ENCODE peak calls at places on chromosome 21, in four cellular contexts. One of them, this sample, is unnamed.
A peak's percentile ranks its signal among the peaks of the same experiment; 100 is the strongest.

GRCh38 chr21:37560385-37560784 is 193.8 kb downstream of the DYRK1A start:
- DNase-seq in psoas muscle: no peak
- DNase-seq in HT1080: no peak
- DNase-seq in WTC11: no peak
- DNase-seq in this sample: no peak

GRCh38 chr21:21268885-21269284 is 270.7 kb downstream of the NCAM2 start:
- DNase-seq in HT1080: no peak
- DNase-seq in WTC11: no peak
- DNase-seq in psoas muscle: no peak
- DNase-seq in this sample: no peak

GRCh38 chr21:25560151-25560783 is 47.0 kb downstream of the MRPL39 start:
- DNase-seq in psoas muscle: no peak
- DNase-seq in WTC11: no peak
- DNase-seq in HT1080: no peak
- DNase-seq in this sample: no peak

GRCh38 chr21:38986460-38987395 is 181.0 kb downstream of the ETS2 start:
- DNase-seq in WTC11: no peak
- DNase-seq in HT1080: no peak
- DNase-seq in psoas muscle: no peak
- DNase-seq in this sample: no peak

GRCh38 chr21:41139275-41139674 is 28.7 kb upstream of the BACE2 start:
- DNase-seq in psoas muscle: no peak
- DNase-seq in HT1080: no peak
- DNase-seq in WTC11: no peak
- DNase-seq in this sample: no peak

GRCh38 chr21:45618846-45619485 is 24.6 kb upstream of the PCBP3 start:
- DNase-seq in HT1080: no peak
- DNase-seq in WTC11: peak; percentile 4
- DNase-seq in psoas muscle: no peak
- DNase-seq in this sample: no peak

GRCh38 chr21:34722684-34723300 is 54.0 kb downstream of the CLIC6 start:
- DNase-seq in HT1080: no peak
- DNase-seq in psoas muscle: no peak
- DNase-seq in WTC11: peak; percentile 76
- DNase-seq in this sample: no peak

GRCh38 chr21:16193758-16194606 is 464.2 kb downstream of the USP25 start:
- DNase-seq in HT1080: no peak
- DNase-seq in psoas muscle: peak; percentile 77
- DNase-seq in WTC11: peak; percentile 24
- DNase-seq in this sample: peak; percentile 91

GRCh38 chr21:42199488-42200463 is 19.2 kb upstream of the ABCG1 start:
- DNase-seq in HT1080: peak; percentile 53
- DNase-seq in psoas muscle: no peak
- DNase-seq in WTC11: no peak
- DNase-seq in this sample: peak; percentile 26

GRCh38 chr21:36552458-36552800 is 72.5 kb upstream of the CLDN14 start:
- DNase-seq in psoas muscle: no peak
- DNase-seq in HT1080: no peak
- DNase-seq in WTC11: no peak
- DNase-seq in this sample: no peak

GRCh38 chr21:32572574-32573420 is 12.5 kb downstream of the TCP10L start:
- DNase-seq in WTC11: no peak
- DNase-seq in psoas muscle: no peak
- DNase-seq in HT1080: no peak
- DNase-seq in this sample: no peak

GRCh38 chr21:27513016-27513415 is 546.1 kb upstream of the ADAMTS5 start:
- DNase-seq in WTC11: no peak
- DNase-seq in psoas muscle: no peak
- DNase-seq in HT1080: no peak
- DNase-seq in this sample: peak; percentile 49

GRCh38 chr21:31879251-31879650 is 6.4 kb downstream of the HUNK start:
- DNase-seq in WTC11: no peak
- DNase-seq in psoas muscle: no peak
- DNase-seq in HT1080: no peak
- DNase-seq in this sample: no peak

GRCh38 chr21:38343691-38344090 is 86.9 kb downstream of the KCNJ15 start:
- DNase-seq in WTC11: no peak
- DNase-seq in psoas muscle: no peak
- DNase-seq in HT1080: peak; percentile 71
- DNase-seq in this sample: peak; percentile 79

GRCh38 chr21:46212721-46213484 is 15.7 kb downstream of the LSS start:
- DNase-seq in HT1080: no peak
- DNase-seq in psoas muscle: no peak
- DNase-seq in WTC11: peak; percentile 6
- DNase-seq in this sample: no peak

GRCh38 chr21:29187939-29188338 is 57.5 kb downstream of the MAP3K7CL start:
- DNase-seq in psoas muscle: peak; percentile 72
- DNase-seq in WTC11: no peak
- DNase-seq in HT1080: peak; percentile 95
- DNase-seq in this sample: peak; percentile 95

GRCh38 chr21:39911286-39911685 is 44.0 kb downstream of the PCP4 start:
- DNase-seq in psoas muscle: no peak
- DNase-seq in WTC11: peak; percentile 28
- DNase-seq in HT1080: no peak
- DNase-seq in this sample: no peak

GRCh38 chr21:38820471-38821239 is 14.9 kb downstream of the ETS2 start:
- DNase-seq in HT1080: no peak
- DNase-seq in psoas muscle: peak; percentile 80
- DNase-seq in WTC11: no peak
- DNase-seq in this sample: no peak

GRCh38 chr21:27362249-27362648 is 395.4 kb upstream of the ADAMTS5 start:
- DNase-seq in psoas muscle: no peak
- DNase-seq in HT1080: peak; percentile 7
- DNase-seq in WTC11: no peak
- DNase-seq in this sample: no peak

This sample was measured in astrocyte.